ENCODE peak calls at places on chromosomes 5 and 9, in eight cellular contexts. J is A673, V is neuronal stem cell, X is ascending aorta, S is trophoblast cell, I is transverse colon, A is brain microvascular endothelial cell, Y is GM23248. B is an unnamed sample.
A peak's percentile ranks its signal among the peaks of the same experiment; 100 is the strongest.

GRCh38 chr5:123500476-123500875 is 11.5 kb upstream of the CSNK1G3 start:
- DNase-seq in V (no peak), S (no peak), X (no peak), A (no peak), J (no peak), Y (peak; percentile 57), I (no peak), B (no peak)

GRCh38 chr9:20083417-20083816 is 294.6 kb upstream of the SLC24A2 start:
- DNase-seq in A (no peak), S (no peak), V (no peak), Y (no peak), I (no peak), J (no peak), X (no peak), B (no peak)

GRCh38 chr5:97425511-97425910 is 242.5 kb upstream of the RIOK2 start:
- DNase-seq in Y (peak; percentile 33), S (no peak), J (peak; percentile 9), I (no peak), A (peak; percentile 37), V (peak; percentile 8), X (no peak), B (no peak)

GRCh38 chr5:396715-397032 is 46.3 kb upstream of the EXOC3 start:
- DNase-seq in J (no peak), V (no peak), X (no peak), A (no peak), S (no peak), Y (no peak), I (no peak), B (peak; percentile 37)

GRCh38 chr9:104864675-104865104 is 63.3 kb downstream of the ABCA1 start:
- DNase-seq in I (no peak), S (no peak), Y (peak; percentile 83), A (peak; percentile 79), J (no peak), V (no peak), X (no peak), B (peak; percentile 91)

GRCh38 chr9:38038307-38039089 is 30.5 kb downstream of the SHB start:
- DNase-seq in Y (no peak), A (no peak), V (no peak), I (no peak), J (no peak), X (no peak), S (no peak), B (no peak)

GRCh38 chr5:125551246-125551645 is 804.8 kb upstream of the ZNF608 start:
- DNase-seq in X (no peak), A (no peak), Y (no peak), V (no peak), J (no peak), S (peak; percentile 47), I (no peak), B (no peak)

GRCh38 chr9:110615526-110615925 is 36.0 kb upstream of the SVEP1 start:
- DNase-seq in J (no peak), I (no peak), A (peak; percentile 20), S (no peak), Y (peak; percentile 87), X (no peak), V (no peak), B (no peak)

GRCh38 chr9:13292158-13292557 is 12.7 kb upstream of the MPDZ start:
- DNase-seq in I (no peak), V (no peak), S (no peak), A (no peak), J (no peak), X (no peak), Y (no peak), B (no peak)

GRCh38 chr5:153084476-153084875 is 406.0 kb upstream of the GRIA1 start:
- DNase-seq in A (no peak), I (no peak), X (no peak), J (no peak), S (peak; percentile 2), Y (no peak), V (no peak), B (no peak)

GRCh38 chr9:113673726-113674125 is 202.4 kb upstream of the ZNF618 start:
- DNase-seq in J (no peak), Y (peak; percentile 48), I (no peak), S (peak; percentile 49), A (no peak), X (no peak), V (no peak), B (no peak)

GRCh38 chr5:1348986-1349245 is 4.0 kb upstream of the CLPTM1L start:
- DNase-seq in A (no peak), J (peak; percentile 11), X (no peak), Y (no peak), I (no peak), V (no peak), S (no peak), B (no peak)

GRCh38 chr5:112709416-112709815 is 28.3 kb upstream of the APC start:
- DNase-seq in A (no peak), J (no peak), S (no peak), Y (peak; percentile 6), I (no peak), V (no peak), X (no peak), B (no peak)

GRCh38 chr5:142063878-142064331 is 44.7 kb upstream of the NDFIP1 start:
- DNase-seq in Y (peak; percentile 80), S (no peak), V (peak; percentile 73), A (peak; percentile 64), X (peak; percentile 98), I (peak; percentile 13), J (peak; percentile 89), B (peak; percentile 71)

GRCh38 chr5:133368009-133368408 is 244.3 kb downstream of the FSTL4 start:
- DNase-seq in I (no peak), X (peak; percentile 31), V (no peak), A (no peak), S (no peak), J (no peak), Y (no peak), B (no peak)

DNA sequence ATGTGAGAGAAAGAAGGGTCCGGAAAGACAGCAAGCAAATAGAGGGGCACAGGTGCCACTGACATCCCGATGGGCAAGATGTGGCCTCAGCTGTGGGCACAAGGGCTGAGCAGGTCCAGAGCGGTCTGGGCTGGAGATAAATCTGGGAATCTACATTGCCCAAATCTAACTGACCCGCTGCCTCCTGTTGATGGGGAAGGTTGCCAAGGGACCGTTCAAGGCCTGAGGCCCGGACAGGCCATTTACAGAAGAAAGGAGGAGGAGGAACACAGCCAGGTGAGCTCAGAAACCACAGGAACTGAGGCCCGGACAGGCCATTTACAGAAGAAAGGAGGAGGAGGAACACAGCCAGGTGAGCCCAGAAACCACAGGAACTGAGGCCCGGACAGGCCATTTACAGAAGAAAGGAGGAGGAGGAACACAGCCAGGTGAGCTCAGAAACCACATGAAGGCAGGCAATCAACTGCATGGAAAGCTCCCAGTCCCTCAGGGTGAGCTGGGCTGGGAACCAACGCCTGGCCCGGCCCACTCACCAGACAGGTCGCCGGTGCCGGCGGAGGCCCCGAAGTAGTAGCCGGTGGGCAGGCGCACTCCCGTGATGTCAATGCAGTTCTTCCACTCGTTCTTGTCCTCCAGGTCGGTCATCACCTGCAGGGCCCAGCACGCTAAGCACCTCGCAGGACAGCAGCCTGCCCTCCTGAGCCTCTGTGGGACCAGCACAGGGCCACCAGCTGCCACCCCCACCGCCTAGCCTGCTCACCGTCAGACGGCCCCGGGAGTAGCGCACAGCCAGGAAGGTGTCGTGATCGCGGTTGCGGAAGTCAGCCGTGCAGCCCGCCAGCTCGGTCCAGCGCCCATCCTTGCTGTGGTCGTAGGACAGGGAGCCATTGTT is 14.6 kb downstream of the LMAN2 start:
- DNase-seq in J (no peak), V (no peak), Y (no peak), A (no peak), I (no peak), S (no peak), X (no peak), B (no peak)
- H3K27ac ChIP-seq in J (no peak overlapping the region), V (no peak overlapping the region), Y (no peak overlapping the region), A (no peak overlapping the region), I (no peak overlapping the region), S (no peak overlapping the region), X (no peak overlapping the region), B (no peak overlapping the region)

GRCh38 chr9:129933215-129933614 is 98.0 kb downstream of the USP20 start:
- DNase-seq in A (no peak), I (no peak), X (no peak), Y (no peak), J (no peak), V (no peak), S (no peak), B (no peak)

GRCh38 chr9:129933709-129934586 is 98.7 kb downstream of the USP20 start:
- DNase-seq in I (no peak), A (no peak), J (peak; percentile 38), V (no peak), Y (peak; percentile 77), S (no peak), X (no peak), B (peak; percentile 76)

GRCh38 chr9:129932303-129933151 is 97.3 kb downstream of the USP20 start:
- DNase-seq in V (no peak), Y (peak; percentile 53), X (no peak), S (no peak), A (no peak), I (no peak), J (no peak), B (peak; percentile 73)

GRCh38 chr9:129930743-129931142 is 95.5 kb downstream of the USP20 start:
- DNase-seq in I (no peak), Y (no peak), S (no peak), A (no peak), J (no peak), X (no peak), V (no peak), B (no peak)

GRCh38 chr9:129929467-129930125 is 94.3 kb downstream of the USP20 start:
- DNase-seq in A (no peak), I (no peak), Y (peak; percentile 60), V (no peak), J (no peak), X (no peak), S (no peak), B (no peak)
- H3K27ac ChIP-seq in A (no peak overlapping the region), I (no peak overlapping the region), Y (no peak overlapping the region), V (no peak overlapping the region), J (peak overlapping the region; percentile 53), X (no peak overlapping the region), S (no peak overlapping the region), B (no peak overlapping the region)

GRCh38 chr9:128634651-128635262 is 21.9 kb downstream of the DYNC2I2 start:
- DNase-seq in V (no peak), X (no peak), J (no peak), I (no peak), Y (no peak), A (no peak), S (no peak), B (no peak)

GRCh38 chr9:128633057-128633456 is 23.6 kb downstream of the DYNC2I2 start:
- DNase-seq in J (no peak), I (no peak), S (no peak), X (no peak), Y (no peak), V (no peak), A (no peak), B (no peak)

GRCh38 chr9:128633601-128634000 is 23.0 kb downstream of the DYNC2I2 start:
- DNase-seq in Y (no peak), X (no peak), S (no peak), A (no peak), J (no peak), V (no peak), I (no peak), B (no peak)

GRCh38 chr9:128635266-128636023 is 21.2 kb downstream of the DYNC2I2 start:
- DNase-seq in I (peak; percentile 91), S (peak; percentile 99), A (peak; percentile 92), V (peak; percentile 39), X (peak; percentile 96), J (peak; percentile 88), Y (peak; percentile 99), B (peak; percentile 99)

GRCh38 chr9:128634111-128634510 is 22.5 kb downstream of the DYNC2I2 start:
- DNase-seq in V (no peak), Y (no peak), I (no peak), J (no peak), S (no peak), A (no peak), X (no peak), B (no peak)
- H3K27ac ChIP-seq in V (no peak overlapping the region), Y (peak overlapping the region; percentile 85), I (peak overlapping the region; percentile 85), J (no peak overlapping the region), S (no peak overlapping the region), A (no peak overlapping the region), X (peak overlapping the region; percentile 90), B (peak overlapping the region; percentile 100)

GRCh38 chr9:95552814-95553546 is 36.2 kb upstream of the PTCH1 start:
- DNase-seq in Y (no peak), A (no peak), S (no peak), V (no peak), J (no peak), I (no peak), X (no peak), B (no peak)
- H3K27ac ChIP-seq in Y (no peak overlapping the region), A (no peak overlapping the region), S (no peak overlapping the region), V (no peak overlapping the region), J (no peak overlapping the region), I (no peak overlapping the region), X (no peak overlapping the region), B (no peak overlapping the region)

B was measured in SJSA1.